ENCODE peak calls at places on chromosomes 7 and 10, in four cellular contexts. S, L, W and B are unnamed samples.

GRCh38 chr7:28298870-28299484 is 113.3 kb upstream of the CREB5 start:
- DNase-seq in S (peak), L (no peak), W (no peak), B (no peak)

GRCh38 chr7:78081888-78082287 is 283.3 kb downstream of the PHTF2 start:
- DNase-seq in S (no peak), L (no peak), W (no peak), B (no peak)

GRCh38 chr7:97307521-97308108 is 190.1 kb downstream of the SDHAF3 start:
- DNase-seq in S (no peak), L (no peak), W (no peak), B (no peak)

GRCh38 chr7:13262929-13263530 is 575.6 kb downstream of the ARL4A start:
- DNase-seq in S (peak), L (no peak), W (no peak), B (no peak)

GRCh38 chr7:139775829-139776266 is 1.9 kb downstream of the HIPK2 start:
- DNase-seq in S (peak), L (no peak), W (peak), B (peak)

GRCh38 chr7:98387544-98388226 is 13.2 kb downstream of the BAIAP2L1 start:
- DNase-seq in S (no peak), L (no peak), W (no peak), B (no peak)

GRCh38 chr7:117237646-117238045 is 85.2 kb downstream of the WNT2 start:
- DNase-seq in S (no peak), L (no peak), W (no peak), B (no peak)

GRCh38 chr7:139535252-139535651 is 11.8 kb downstream of the CLEC2L start:
- DNase-seq in S (no peak), L (no peak), W (no peak), B (no peak)

GRCh38 chr10:101282937-101283336 is 53.7 kb upstream of the LBX1 start:
- DNase-seq in S (no peak), L (no peak), W (no peak), B (no peak)

GRCh38 chr10:68897336-68897741 is 3.8 kb upstream of the DDX50 start:
- DNase-seq in S (peak), L (no peak), W (no peak), B (peak)

GRCh38 chr10:47028466-47028865 is 117.2 kb downstream of the PTPN20 start:
- DNase-seq in S (no peak), L (no peak), W (peak), B (no peak)

GRCh38 chr10:63120554-63120953 is 12.6 kb upstream of the NRBF2 start:
- DNase-seq in S (peak), L (no peak), W (peak), B (no peak)

GRCh38 chr7:73742753-73743641 is 4.4 kb upstream of the ABHD11 start:
- DNase-seq in S (no peak), L (no peak), W (no peak), B (no peak)

GRCh38 chr10:86372119-86372784 is 5.7 kb upstream of the GRID1 start:
- DNase-seq in S (no peak), L (peak), W (no peak), B (no peak)

GRCh38 chr7:25391295-25391861 is 163.1 kb upstream of the NPVF start:
- DNase-seq in S (no peak), L (no peak), W (no peak), B (no peak)

GRCh38 chr10:79052311-79053080 is 16.3 kb upstream of the ZMIZ1 start:
- DNase-seq in S (no peak), L (peak), W (no peak), B (no peak)

GRCh38 chr10:88012627-88013026 is 149.2 kb downstream of the PTEN start:
- DNase-seq in S (no peak), L (no peak), W (no peak), B (no peak)

GRCh38 chr7:106668853-106669539 is 8.0 kb upstream of the CCDC71L start:
- DNase-seq in S (no peak), L (no peak), W (no peak), B (no peak)

GRCh38 chr10:5960070-5960972 is 17.0 kb downstream of the IL15RA start:
- DNase-seq in S (no peak), L (no peak), W (no peak), B (no peak)

GRCh38 chr7:133846203-133846945 is 280.8 kb upstream of the LRGUK start:
- DNase-seq in S (no peak), L (no peak), W (no peak), B (no peak)

GRCh38 chr7:77349141-77349540 is 67.0 kb downstream of the GSAP start:
- DNase-seq in S (no peak), L (no peak), W (no peak), B (no peak)

GRCh38 chr7:7146837-7147236 is 35.5 kb upstream of the C1GALT1 start:
- DNase-seq in S (no peak), L (no peak), W (no peak), B (no peak)

GRCh38 chr10:113735913-113736312 is 15.6 kb upstream of the PLEKHS1 start:
- DNase-seq in S (no peak), L (no peak), W (no peak), B (no peak)

GRCh38 chr7:85030893-85031292 is 156.0 kb downstream of the SEMA3D start:
- DNase-seq in S (peak), L (no peak), W (no peak), B (no peak)

GRCh38 chr7:75992083-75992755 is 2.2 kb downstream of the TMEM120A start:
- DNase-seq in S (no peak), L (peak), W (no peak), B (no peak)

GRCh38 chr10:3295501-3296005 is 123.0 kb upstream of the PITRM1 start:
- DNase-seq in S (no peak), L (no peak), W (no peak), B (no peak)

GRCh38 chr7:98866765-98867164 is 3.0 kb downstream of the TMEM130 start:
- DNase-seq in S (no peak), L (no peak), W (no peak), B (no peak)

GRCh38 chr7:151645311-151645710 is 125.6 kb upstream of the RHEB start:
- DNase-seq in S (peak), L (no peak), W (no peak), B (no peak)

GRCh38 chr10:89367529-89367928 is 10.3 kb upstream of the IFIT1B start:
- DNase-seq in S (no peak), L (no peak), W (no peak), B (no peak)

GRCh38 chr10:53846809-53847208 is 954.2 kb downstream of the PCDH15 start:
- DNase-seq in S (no peak), L (no peak), W (no peak), B (no peak)

GRCh38 chr10:72108811-72109618 is 20.7 kb upstream of the SPOCK2 start:
- DNase-seq in S (no peak), L (no peak), W (no peak), B (no peak)

GRCh38 chr7:19558527-19558926 is 150.3 kb downstream of the POLR1F start:
- DNase-seq in S (peak), L (no peak), W (no peak), B (no peak)

GRCh38 chr7:17487343-17487742 is 188.9 kb downstream of the AHR start:
- DNase-seq in S (no peak), L (no peak), W (no peak), B (no peak)

GRCh38 chr7:94115316-94115715 is 111.2 kb upstream of the BET1 start:
- DNase-seq in S (peak), L (no peak), W (no peak), B (no peak)

GRCh38 chr10:14017380-14017943 is 313.3 kb downstream of the FRMD4A start:
- DNase-seq in S (no peak), L (no peak), W (no peak), B (no peak)

GRCh38 chr10:64011871-64012714 is 490.9 kb downstream of the REEP3 start:
- DNase-seq in S (peak), L (no peak), W (no peak), B (no peak)

GRCh38 chr10:80122110-80122710 is 10.3 kb upstream of the PLAC9 start:
- DNase-seq in S (peak), L (no peak), W (peak), B (no peak)

DNA sequence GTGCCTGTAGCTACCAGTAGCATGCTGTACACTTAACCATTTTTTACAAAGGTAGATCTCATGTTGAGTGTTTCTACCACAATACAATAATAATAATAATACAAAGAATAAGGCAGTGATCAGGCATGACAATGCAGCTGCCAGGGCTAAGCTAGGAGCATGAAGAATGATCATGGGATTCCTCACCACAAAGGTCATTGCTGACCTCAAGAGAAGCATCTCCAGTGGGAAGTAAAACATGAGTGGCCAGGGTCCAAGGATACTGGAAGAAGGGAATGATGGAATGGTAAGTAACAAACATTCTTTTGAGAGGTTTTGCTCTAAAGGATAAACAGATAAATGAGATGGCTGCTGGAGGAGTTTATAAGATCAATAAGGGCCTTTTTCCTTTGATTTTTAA is 591.1 kb downstream of the TNS3 start:
- DNase-seq in S (no peak), L (no peak), W (no peak), B (no peak)
- TF ChIP-seq CTCF in S (no peak), L (no peak), W (no peak), B (no peak)

DNA sequence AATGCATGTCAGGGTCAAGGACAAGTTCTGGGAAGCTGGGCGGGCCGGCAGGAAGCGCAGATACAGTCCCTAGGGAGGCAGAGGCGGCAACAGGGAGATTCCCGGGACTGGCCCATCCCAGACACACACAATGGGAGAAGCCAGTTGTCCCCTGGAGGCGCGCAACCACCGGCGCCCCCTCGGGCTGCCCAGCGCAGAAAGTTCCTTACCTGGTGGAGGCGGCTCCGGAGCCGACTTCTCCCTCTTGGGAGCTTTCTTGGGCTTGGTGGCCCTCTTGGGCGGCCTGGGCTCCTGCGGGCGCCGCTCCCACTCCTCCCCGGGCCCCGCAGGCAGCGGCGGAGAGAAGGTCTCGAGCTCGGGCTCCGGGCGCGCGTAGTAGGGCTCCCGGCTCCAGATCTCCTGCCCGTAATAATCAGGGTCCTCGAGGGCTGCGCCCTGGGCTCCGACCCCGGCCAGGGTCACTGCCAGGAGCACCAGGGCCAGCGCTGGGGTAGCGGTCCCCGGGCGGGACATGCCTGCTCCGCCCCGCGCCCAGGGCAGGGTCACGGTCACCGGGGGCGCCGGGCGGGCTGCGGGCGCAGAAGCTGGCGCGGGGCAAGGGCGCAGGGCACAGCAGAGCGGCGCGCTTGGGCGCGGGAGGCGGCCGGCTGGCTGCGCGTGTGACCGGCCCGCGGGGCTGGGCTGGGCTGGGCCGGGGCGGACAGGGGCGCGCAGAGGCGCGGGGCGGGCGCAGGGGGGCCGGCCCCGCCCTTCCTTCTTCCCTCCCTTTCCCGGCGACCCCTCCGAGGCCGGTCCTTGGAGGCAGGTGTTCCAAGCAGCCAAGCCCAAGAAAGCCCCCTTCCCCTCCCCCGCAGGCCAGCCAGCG is at the start of gene CPXM2:
- DNase-seq in S (no peak), L (no peak), W (peak), B (no peak)
- H3K27ac ChIP-seq in S (no peak), L (no peak), W (peak), B (no peak)

GRCh38 chr10:103870503-103870902 is 15.1 kb upstream of the SH3PXD2A start:
- DNase-seq in S (peak), L (peak), W (no peak), B (no peak)
- TF ChIP-seq CTCF in S (peak), L (no peak), W (no peak), B (no peak)

GRCh38 chr10:92187101-92187500 is 103.8 kb downstream of the CPEB3 start:
- DNase-seq in S (no peak), L (no peak), W (no peak), B (no peak)

GRCh38 chr10:92184977-92185376 is 105.9 kb downstream of the CPEB3 start:
- DNase-seq in S (no peak), L (no peak), W (no peak), B (no peak)

GRCh38 chr10:92180326-92180881 is 110.5 kb downstream of the CPEB3 start:
- DNase-seq in S (no peak), L (no peak), W (no peak), B (no peak)

GRCh38 chr10:92181575-92181974 is 109.3 kb downstream of the CPEB3 start:
- DNase-seq in S (no peak), L (no peak), W (no peak), B (no peak)

GRCh38 chr10:92183199-92183598 is 107.7 kb downstream of the CPEB3 start:
- DNase-seq in S (no peak), L (no peak), W (no peak), B (no peak)
- H3K27ac ChIP-seq in S (no peak), L (no peak), W (no peak), B (no peak)

GRCh38 chr7:127409629-127410028 is 17.1 kb upstream of the ZNF800 start:
- DNase-seq in S (no peak), L (no peak), W (no peak), B (no peak)
- TF ChIP-seq CTCF in S (no peak), L (no peak), W (no peak), B (no peak)